ENCODE peak calls at places on chromosome X, in seven cellular contexts. One of them, this sample, is unnamed.

GRCh38 chrX:53190363-53190960 is 34.5 kb downstream of the KDM5C start:
- DNase-seq in A549: no peak
- DNase-seq in activated CD4-positive, alpha-beta T cell treated with anti-CD3 and anti-CD28 coated beads for 24 hours: no peak
- DNase-seq in fibroblast of the conjunctiva: no peak
- DNase-seq in activated T-cell treated with anti-CD3 and anti-CD28 coated beads for 48 hours: no peak
- DNase-seq in GM12865: no peak
- DNase-seq in COR-L47: no peak
- DNase-seq in this sample: no peak

GRCh38 chrX:47217121-47217851 is 1.2 kb upstream of the CDK16 start:
- DNase-seq in COR-L47: no peak
- DNase-seq in activated T-cell treated with anti-CD3 and anti-CD28 coated beads for 48 hours: no peak
- DNase-seq in activated CD4-positive, alpha-beta T cell treated with anti-CD3 and anti-CD28 coated beads for 24 hours: no peak
- DNase-seq in fibroblast of the conjunctiva: no peak
- DNase-seq in GM12865: no peak
- DNase-seq in A549: no peak
- DNase-seq in this sample: peak; percentile 16

GRCh38 chrX:150693782-150694574 is 782 bp downstream of the MTMR1 start:
- DNase-seq in GM12865: peak; percentile 92
- DNase-seq in A549: peak; percentile 21
- DNase-seq in activated CD4-positive, alpha-beta T cell treated with anti-CD3 and anti-CD28 coated beads for 24 hours: no peak
- DNase-seq in COR-L47: peak; percentile 61
- DNase-seq in activated T-cell treated with anti-CD3 and anti-CD28 coated beads for 48 hours: peak; percentile 68
- DNase-seq in fibroblast of the conjunctiva: no peak
- DNase-seq in this sample: no peak

GRCh38 chrX:46029777-46030176 is 515.4 kb downstream of the ZNF674 start:
- DNase-seq in COR-L47: peak; percentile 86
- DNase-seq in activated T-cell treated with anti-CD3 and anti-CD28 coated beads for 48 hours: no peak
- DNase-seq in activated CD4-positive, alpha-beta T cell treated with anti-CD3 and anti-CD28 coated beads for 24 hours: no peak
- DNase-seq in fibroblast of the conjunctiva: no peak
- DNase-seq in GM12865: no peak
- DNase-seq in A549: no peak
- DNase-seq in this sample: no peak

GRCh38 chrX:17580529-17581155 is 156.7 kb upstream of the SCML1 start:
- DNase-seq in activated T-cell treated with anti-CD3 and anti-CD28 coated beads for 48 hours: no peak
- DNase-seq in GM12865: no peak
- DNase-seq in COR-L47: no peak
- DNase-seq in A549: no peak
- DNase-seq in fibroblast of the conjunctiva: peak; percentile 39
- DNase-seq in activated CD4-positive, alpha-beta T cell treated with anti-CD3 and anti-CD28 coated beads for 24 hours: no peak
- DNase-seq in this sample: no peak

GRCh38 chrX:140701480-140701879 is 8.1 kb upstream of the LINC00632 start:
- DNase-seq in fibroblast of the conjunctiva: no peak
- DNase-seq in A549: peak; percentile 45
- DNase-seq in COR-L47: peak; percentile 1
- DNase-seq in activated CD4-positive, alpha-beta T cell treated with anti-CD3 and anti-CD28 coated beads for 24 hours: no peak
- DNase-seq in activated T-cell treated with anti-CD3 and anti-CD28 coated beads for 48 hours: no peak
- DNase-seq in GM12865: peak; percentile 26
- DNase-seq in this sample: peak; percentile 41

GRCh38 chrX:109281478-109282275 is 200.2 kb downstream of the GUCY2F start:
- DNase-seq in COR-L47: no peak
- DNase-seq in activated T-cell treated with anti-CD3 and anti-CD28 coated beads for 48 hours: no peak
- DNase-seq in fibroblast of the conjunctiva: no peak
- DNase-seq in GM12865: peak; percentile 27
- DNase-seq in activated CD4-positive, alpha-beta T cell treated with anti-CD3 and anti-CD28 coated beads for 24 hours: no peak
- DNase-seq in A549: no peak
- DNase-seq in this sample: no peak

GRCh38 chrX:105210258-105210657 is 10.2 kb downstream of the TEX13A start:
- DNase-seq in GM12865: no peak
- DNase-seq in activated CD4-positive, alpha-beta T cell treated with anti-CD3 and anti-CD28 coated beads for 24 hours: no peak
- DNase-seq in fibroblast of the conjunctiva: no peak
- DNase-seq in A549: no peak
- DNase-seq in activated T-cell treated with anti-CD3 and anti-CD28 coated beads for 48 hours: no peak
- DNase-seq in COR-L47: no peak
- DNase-seq in this sample: no peak

GRCh38 chrX:4268676-4269075 is 555.2 kb upstream of the PRKX start:
- DNase-seq in COR-L47: no peak
- DNase-seq in A549: no peak
- DNase-seq in GM12865: no peak
- DNase-seq in fibroblast of the conjunctiva: no peak
- DNase-seq in activated T-cell treated with anti-CD3 and anti-CD28 coated beads for 48 hours: no peak
- DNase-seq in activated CD4-positive, alpha-beta T cell treated with anti-CD3 and anti-CD28 coated beads for 24 hours: no peak
- DNase-seq in this sample: no peak

GRCh38 chrX:140525448-140525847 is 20.6 kb upstream of the SOX3 start:
- DNase-seq in GM12865: no peak
- DNase-seq in activated CD4-positive, alpha-beta T cell treated with anti-CD3 and anti-CD28 coated beads for 24 hours: no peak
- DNase-seq in activated T-cell treated with anti-CD3 and anti-CD28 coated beads for 48 hours: no peak
- DNase-seq in A549: no peak
- DNase-seq in COR-L47: no peak
- DNase-seq in fibroblast of the conjunctiva: no peak
- DNase-seq in this sample: no peak

GRCh38 chrX:70769659-70770232 is 138.8 kb downstream of the TEX11 start:
- DNase-seq in A549: peak; percentile 2
- DNase-seq in activated T-cell treated with anti-CD3 and anti-CD28 coated beads for 48 hours: no peak
- DNase-seq in activated CD4-positive, alpha-beta T cell treated with anti-CD3 and anti-CD28 coated beads for 24 hours: no peak
- DNase-seq in COR-L47: no peak
- DNase-seq in fibroblast of the conjunctiva: no peak
- DNase-seq in GM12865: no peak
- DNase-seq in this sample: peak; percentile 15

GRCh38 chrX:47311857-47312774 is 58.3 kb upstream of the ZNF157 start:
- DNase-seq in activated T-cell treated with anti-CD3 and anti-CD28 coated beads for 48 hours: peak; percentile 26
- DNase-seq in fibroblast of the conjunctiva: peak; percentile 39
- DNase-seq in activated CD4-positive, alpha-beta T cell treated with anti-CD3 and anti-CD28 coated beads for 24 hours: peak; percentile 11
- DNase-seq in GM12865: peak; percentile 75
- DNase-seq in A549: peak; percentile 76
- DNase-seq in COR-L47: no peak
- DNase-seq in this sample: peak; percentile 60

GRCh38 chrX:145817299-145817665 is 347 bp upstream of the SLITRK2 start:
- DNase-seq in A549: no peak
- DNase-seq in COR-L47: no peak
- DNase-seq in activated CD4-positive, alpha-beta T cell treated with anti-CD3 and anti-CD28 coated beads for 24 hours: no peak
- DNase-seq in GM12865: no peak
- DNase-seq in activated T-cell treated with anti-CD3 and anti-CD28 coated beads for 48 hours: no peak
- DNase-seq in fibroblast of the conjunctiva: no peak
- DNase-seq in this sample: no peak

GRCh38 chrX:13658602-13659001 is 5.7 kb downstream of the TCEANC start:
- DNase-seq in A549: peak; percentile 58
- DNase-seq in fibroblast of the conjunctiva: peak; percentile 45
- DNase-seq in activated T-cell treated with anti-CD3 and anti-CD28 coated beads for 48 hours: no peak
- DNase-seq in COR-L47: no peak
- DNase-seq in GM12865: peak; percentile 59
- DNase-seq in activated CD4-positive, alpha-beta T cell treated with anti-CD3 and anti-CD28 coated beads for 24 hours: no peak
- DNase-seq in this sample: peak; percentile 48

GRCh38 chrX:37509349-37509748 is 62.1 kb upstream of the LANCL3 start:
- DNase-seq in COR-L47: no peak
- DNase-seq in fibroblast of the conjunctiva: no peak
- DNase-seq in activated CD4-positive, alpha-beta T cell treated with anti-CD3 and anti-CD28 coated beads for 24 hours: no peak
- DNase-seq in A549: no peak
- DNase-seq in activated T-cell treated with anti-CD3 and anti-CD28 coated beads for 48 hours: no peak
- DNase-seq in GM12865: no peak
- DNase-seq in this sample: no peak

GRCh38 chrX:96182366-96182765 is 502.3 kb upstream of the DIAPH2 start:
- DNase-seq in fibroblast of the conjunctiva: peak; percentile 18
- DNase-seq in COR-L47: no peak
- DNase-seq in GM12865: peak; percentile 8
- DNase-seq in A549: peak; percentile 33
- DNase-seq in activated T-cell treated with anti-CD3 and anti-CD28 coated beads for 48 hours: no peak
- DNase-seq in activated CD4-positive, alpha-beta T cell treated with anti-CD3 and anti-CD28 coated beads for 24 hours: no peak
- DNase-seq in this sample: peak; percentile 33

GRCh38 chrX:153727108-153727931 is 2.7 kb downstream of the ABCD1 start:
- DNase-seq in fibroblast of the conjunctiva: no peak
- DNase-seq in A549: no peak
- DNase-seq in COR-L47: peak; percentile 78
- DNase-seq in activated T-cell treated with anti-CD3 and anti-CD28 coated beads for 48 hours: no peak
- DNase-seq in GM12865: peak; percentile 18
- DNase-seq in activated CD4-positive, alpha-beta T cell treated with anti-CD3 and anti-CD28 coated beads for 24 hours: no peak
- DNase-seq in this sample: no peak

GRCh38 chrX:132193872-132194574 is 25.2 kb downstream of the RAP2C start:
- DNase-seq in activated T-cell treated with anti-CD3 and anti-CD28 coated beads for 48 hours: no peak
- DNase-seq in GM12865: no peak
- DNase-seq in activated CD4-positive, alpha-beta T cell treated with anti-CD3 and anti-CD28 coated beads for 24 hours: no peak
- DNase-seq in A549: no peak
- DNase-seq in COR-L47: no peak
- DNase-seq in fibroblast of the conjunctiva: no peak
- DNase-seq in this sample: no peak

GRCh38 chrX:124860736-124861135 is 458.9 kb upstream of the TEX13C start:
- DNase-seq in activated T-cell treated with anti-CD3 and anti-CD28 coated beads for 48 hours: no peak
- DNase-seq in activated CD4-positive, alpha-beta T cell treated with anti-CD3 and anti-CD28 coated beads for 24 hours: no peak
- DNase-seq in COR-L47: no peak
- DNase-seq in fibroblast of the conjunctiva: no peak
- DNase-seq in A549: no peak
- DNase-seq in GM12865: no peak
- DNase-seq in this sample: no peak

GRCh38 chrX:153688900-153689590 is 1.3 kb downstream of the SLC6A8 start:
- DNase-seq in activated CD4-positive, alpha-beta T cell treated with anti-CD3 and anti-CD28 coated beads for 24 hours: no peak
- DNase-seq in GM12865: no peak
- DNase-seq in COR-L47: no peak
- DNase-seq in fibroblast of the conjunctiva: no peak
- DNase-seq in A549: no peak
- DNase-seq in activated T-cell treated with anti-CD3 and anti-CD28 coated beads for 48 hours: no peak
- DNase-seq in this sample: peak; percentile 22

GRCh38 chrX:68901512-68901911 is 72.7 kb downstream of the EFNB1 start:
- DNase-seq in COR-L47: no peak
- DNase-seq in fibroblast of the conjunctiva: no peak
- DNase-seq in A549: no peak
- DNase-seq in activated T-cell treated with anti-CD3 and anti-CD28 coated beads for 48 hours: no peak
- DNase-seq in activated CD4-positive, alpha-beta T cell treated with anti-CD3 and anti-CD28 coated beads for 24 hours: no peak
- DNase-seq in GM12865: no peak
- DNase-seq in this sample: no peak

GRCh38 chrX:2498781-2499302 is 1.9 kb downstream of the DHRSX start:
- DNase-seq in A549: peak; percentile 45
- DNase-seq in activated T-cell treated with anti-CD3 and anti-CD28 coated beads for 48 hours: no peak
- DNase-seq in COR-L47: no peak
- DNase-seq in activated CD4-positive, alpha-beta T cell treated with anti-CD3 and anti-CD28 coated beads for 24 hours: no peak
- DNase-seq in fibroblast of the conjunctiva: no peak
- DNase-seq in GM12865: no peak
- DNase-seq in this sample: no peak

GRCh38 chrX:20521245-20521644 is 254.5 kb upstream of the RPS6KA3 start:
- DNase-seq in GM12865: no peak
- DNase-seq in activated T-cell treated with anti-CD3 and anti-CD28 coated beads for 48 hours: no peak
- DNase-seq in activated CD4-positive, alpha-beta T cell treated with anti-CD3 and anti-CD28 coated beads for 24 hours: no peak
- DNase-seq in fibroblast of the conjunctiva: peak; percentile 44
- DNase-seq in COR-L47: no peak
- DNase-seq in A549: peak; percentile 48
- DNase-seq in this sample: no peak

GRCh38 chrX:72572248-72573157 is at the start of gene HDAC8:
- DNase-seq in activated CD4-positive, alpha-beta T cell treated with anti-CD3 and anti-CD28 coated beads for 24 hours: peak; percentile 9
- DNase-seq in fibroblast of the conjunctiva: peak; percentile 65
- DNase-seq in COR-L47: peak; percentile 48
- DNase-seq in A549: peak; percentile 88
- DNase-seq in GM12865: peak; percentile 85
- DNase-seq in activated T-cell treated with anti-CD3 and anti-CD28 coated beads for 48 hours: peak; percentile 29
- DNase-seq in this sample: peak; percentile 70

GRCh38 chrX:2423899-2424298 is 76.9 kb downstream of the DHRSX start:
- DNase-seq in COR-L47: no peak
- DNase-seq in fibroblast of the conjunctiva: no peak
- DNase-seq in activated T-cell treated with anti-CD3 and anti-CD28 coated beads for 48 hours: no peak
- DNase-seq in A549: no peak
- DNase-seq in activated CD4-positive, alpha-beta T cell treated with anti-CD3 and anti-CD28 coated beads for 24 hours: no peak
- DNase-seq in GM12865: no peak
- DNase-seq in this sample: no peak

GRCh38 chrX:134013092-134013497 is 27.7 kb upstream of the GPC3 start:
- DNase-seq in activated T-cell treated with anti-CD3 and anti-CD28 coated beads for 48 hours: no peak
- DNase-seq in GM12865: no peak
- DNase-seq in COR-L47: no peak
- DNase-seq in fibroblast of the conjunctiva: no peak
- DNase-seq in A549: no peak
- DNase-seq in activated CD4-positive, alpha-beta T cell treated with anti-CD3 and anti-CD28 coated beads for 24 hours: no peak
- DNase-seq in this sample: no peak